ENCODE peak calls at places on chromosomes 4 and X, in five cellular contexts. W is islet precursor cell, K is skeletal muscle cell, H is astrocyte of the hippocampus, P is EL. U is an unnamed sample.
A peak's percentile ranks its signal among the peaks of the same experiment; 100 is the strongest.

GRCh38 chr4:3765271-3766206 is 646 bp upstream of the ADRA2C start:
- DNase-seq in H (peak; percentile 73), W (peak; percentile 87), K (peak; percentile 17), P (peak; percentile 68), U (no peak)

GRCh38 chrX:15436220-15436619 is 52.0 kb upstream of the VEGFD start:
- DNase-seq in K (no peak), P (no peak), H (no peak), W (no peak), U (no peak)

GRCh38 chr4:80035336-80035735 is 37.7 kb downstream of the ANTXR2 start:
- DNase-seq in P (no peak), W (no peak), K (no peak), H (no peak), U (no peak)

GRCh38 chrX:135480076-135480475 is 40.4 kb upstream of the INTS6L start:
- DNase-seq in W (no peak), P (no peak), K (no peak), H (no peak), U (no peak)

GRCh38 chr4:177938226-177938625 is 496.0 kb upstream of the AGA start:
- DNase-seq in H (no peak), K (no peak), P (no peak), W (no peak), U (no peak)

GRCh38 chrX:50770702-50771101 is 43.3 kb downstream of the SHROOM4 start:
- DNase-seq in H (peak; percentile 39), W (peak; percentile 69), P (no peak), K (no peak), U (peak; percentile 18)

GRCh38 chrX:136147320-136147901 is at the start of gene FHL1:
- DNase-seq in P (peak; percentile 33), W (peak; percentile 63), K (no peak), H (peak; percentile 76), U (no peak)

GRCh38 chr4:125283702-125284279 is 31.0 kb upstream of the FAT4 start:
- DNase-seq in H (peak; percentile 48), P (peak; percentile 42), W (no peak), K (no peak), U (peak; percentile 11)

GRCh38 chr4:41024556-41025491 is 189.5 kb downstream of the APBB2 start:
- DNase-seq in P (no peak), K (no peak), W (no peak), H (peak; percentile 10), U (no peak)

GRCh38 chr4:4950891-4951290 is 68.4 kb downstream of the CYTL1 start:
- DNase-seq in K (no peak), W (no peak), H (no peak), P (no peak), U (no peak)

GRCh38 chr4:185560316-185560715 is 25.0 kb upstream of the PDLIM3 start:
- DNase-seq in H (no peak), K (no peak), W (no peak), P (no peak), U (no peak)

GRCh38 chrX:22467571-22467970 is 194.9 kb downstream of the CBLL2 start:
- DNase-seq in P (no peak), K (no peak), W (no peak), H (no peak), U (no peak)

GRCh38 chrX:72180539-72180938 is 1.0 kb upstream of the PIN4 start:
- DNase-seq in H (no peak), P (no peak), K (no peak), W (no peak), U (no peak)

GRCh38 chr4:39037491-39037825 is 5.2 kb upstream of the TMEM156 start:
- DNase-seq in K (no peak), H (peak; percentile 92), P (peak; percentile 46), W (peak; percentile 63), U (peak; percentile 56)

GRCh38 chrX:45602151-45602550 is 401.5 kb upstream of the DIPK2B start:
- DNase-seq in W (no peak), P (peak; percentile 8), H (no peak), K (no peak), U (no peak)

GRCh38 chr4:181711387-181711786 is 531.8 kb upstream of the TENM3 start:
- DNase-seq in K (no peak), W (no peak), P (no peak), H (no peak), U (no peak)

GRCh38 chr4:169416997-169417396 is 146.2 kb upstream of the SH3RF1 start:
- DNase-seq in H (peak; percentile 74), W (no peak), K (no peak), P (no peak), U (no peak)

GRCh38 chrX:48468247-48468671 is 1.8 kb downstream of the SLC38A5 start:
- DNase-seq in P (no peak), K (no peak), H (no peak), W (peak; percentile 54), U (no peak)

GRCh38 chrX:108090474-108091265 is 672 bp downstream of the PSMD10 start:
- DNase-seq in K (no peak), P (peak; percentile 48), H (peak; percentile 28), W (no peak), U (no peak)

GRCh38 chr4:6873792-6874461 is 35.7 kb upstream of the TBC1D14 start:
- DNase-seq in H (peak; percentile 79), P (peak; percentile 52), W (peak; percentile 82), K (no peak), U (peak; percentile 41)

GRCh38 chr4:54547299-54548097 is 110.3 kb upstream of the KIT start:
- DNase-seq in W (peak; percentile 52), K (no peak), H (no peak), P (no peak), U (no peak)

GRCh38 chr4:107548211-107548905 is 171.7 kb downstream of the PAPSS1 start:
- DNase-seq in K (no peak), P (no peak), W (no peak), H (no peak), U (no peak)

GRCh38 chr4:14399919-14400706 is 602.2 kb upstream of the CPEB2 start:
- DNase-seq in K (no peak), W (no peak), H (no peak), P (no peak), U (no peak)

GRCh38 chr4:158768577-158769174 is at the start of gene FNIP2:
- DNase-seq in K (peak; percentile 22), H (peak; percentile 94), W (peak; percentile 85), P (peak; percentile 73), U (no peak)